ENCODE peak calls at places on chromosomes 7 and 10, in four cellular contexts. Z, G, N and J are unnamed samples.

GRCh38 chr7:34156336-34156735 is 251.0 kb downstream of the BMPER start:
- DNase-seq in G (no peak), Z (no peak), N (no peak), J (no peak)

GRCh38 chr10:71035511-71036278 is 147.3 kb upstream of the PCBD1 start:
- DNase-seq in N (no peak), G (no peak), Z (no peak), J (no peak)

GRCh38 chr7:106285801-106286492 is 1.2 kb upstream of the NAMPT start:
- DNase-seq in G (no peak), Z (no peak), N (no peak), J (no peak)

GRCh38 chr7:14177876-14178275 is 188.4 kb upstream of the ETV1 start:
- DNase-seq in Z (no peak), N (no peak), G (no peak), J (no peak)

GRCh38 chr7:139334399-139335150 is 6.6 kb upstream of the FMC1 start:
- DNase-seq in Z (no peak), N (no peak), G (no peak), J (no peak)

GRCh38 chr7:72493850-72494661 is 81.9 kb upstream of the CALN1 start:
- DNase-seq in N (peak), Z (peak), G (peak), J (peak)

GRCh38 chr10:12910835-12911234 is 90.7 kb downstream of the CCDC3 start:
- DNase-seq in G (no peak), N (no peak), Z (no peak), J (no peak)

GRCh38 chr7:87874066-87874465 is 2.1 kb downstream of the SLC25A40 start:
- DNase-seq in Z (no peak), G (no peak), N (no peak), J (no peak)